ENCODE peak calls at places on chromosomes 3 and 15, in four cellular contexts. U, I, S and X are unnamed samples.

GRCh38 chr3:15633766-15634588 is 32.4 kb downstream of the BTD start:
- DNase-seq in U (no peak), I (no peak), S (no peak), X (no peak)

GRCh38 chr3:183527421-183527979 is 28.0 kb downstream of the KLHL6 start:
- DNase-seq in U (peak; percentile 57), I (no peak), S (no peak), X (no peak)

GRCh38 chr3:54719914-54720313 is 207.9 kb downstream of the LRTM1 start:
- DNase-seq in U (no peak), I (no peak), S (no peak), X (no peak)

GRCh38 chr15:54150255-54150654 is 172.0 kb downstream of the UNC13C start:
- DNase-seq in U (no peak), I (no peak), S (no peak), X (no peak)

GRCh38 chr3:45029661-45030060 is 3.6 kb downstream of the CLEC3B start:
- DNase-seq in U (no peak), I (no peak), S (no peak), X (no peak)

GRCh38 chr3:151460774-151461450 is at the start of gene IGSF10:
- DNase-seq in U (no peak), I (peak; percentile 55), S (no peak), X (no peak)

GRCh38 chr15:48090115-48090514 is 30.7 kb upstream of the SLC24A5 start:
- DNase-seq in U (no peak), I (no peak), S (no peak), X (no peak)

GRCh38 chr3:119514637-119515036 is 16.3 kb downstream of the TIMMDC1 start:
- DNase-seq in U (no peak), I (no peak), S (no peak), X (no peak)

GRCh38 chr15:27679621-27680521 is 419.2 kb downstream of the OCA2 start:
- DNase-seq in U (no peak), I (no peak), S (no peak), X (no peak)

GRCh38 chr15:88657326-88658069 is 18.7 kb downstream of the ISG20 start:
- DNase-seq in U (no peak), I (peak; percentile 49), S (no peak), X (no peak)

GRCh38 chr3:141499965-141500364 is 13.1 kb downstream of the RASA2 start:
- DNase-seq in U (no peak), I (no peak), S (no peak), X (no peak)

GRCh38 chr3:18153571-18154173 is 271.5 kb downstream of the SATB1 start:
- DNase-seq in U (no peak), I (no peak), S (peak; percentile 70), X (peak; percentile 4)

GRCh38 chr3:69791919-69792399 is 52.7 kb downstream of the MITF start:
- DNase-seq in U (no peak), I (no peak), S (peak; percentile 32), X (no peak)

GRCh38 chr3:71217640-71218222 is 365.8 kb downstream of the FOXP1 start:
- DNase-seq in U (no peak), I (no peak), S (no peak), X (no peak)

GRCh38 chr3:98557324-98558010 is 25.7 kb downstream of the GPR15 start:
- DNase-seq in U (no peak), I (no peak), S (no peak), X (no peak)

GRCh38 chr3:10770547-10770946 is 45.5 kb upstream of the SLC6A11 start:
- DNase-seq in U (no peak), I (no peak), S (no peak), X (no peak)

GRCh38 chr15:81008312-81008711 is 7.6 kb downstream of the TLNRD1 start:
- DNase-seq in U (no peak), I (no peak), S (no peak), X (no peak)

GRCh38 chr3:126398423-126399347 is 4.0 kb downstream of the CFAP100 start:
- DNase-seq in U (no peak), I (no peak), S (no peak), X (no peak)

GRCh38 chr3:27253391-27253790 is 115.8 kb downstream of the NEK10 start:
- DNase-seq in U (no peak), I (no peak), S (no peak), X (no peak)

GRCh38 chr3:138457863-138458735 is 23.7 kb downstream of the ESYT3 start:
- DNase-seq in U (no peak), I (no peak), S (no peak), X (no peak)

GRCh38 chr3:138812806-138813205 is 21.9 kb downstream of the PIK3CB start:
- DNase-seq in U (no peak), I (no peak), S (no peak), X (no peak)

GRCh38 chr3:68919000-68919399 is 13.3 kb downstream of the TAFA4 start:
- DNase-seq in U (no peak), I (no peak), S (no peak), X (no peak)

GRCh38 chr15:83380682-83381081 is 66.5 kb upstream of the SH3GL3 start:
- DNase-seq in U (no peak), I (no peak), S (peak; percentile 7), X (no peak)

GRCh38 chr3:100265016-100265415 is 4.2 kb downstream of the TBC1D23 start:
- DNase-seq in U (no peak), I (no peak), S (no peak), X (no peak)

GRCh38 chr15:70424937-70425411 is 327.3 kb upstream of the TLE3 start:
- DNase-seq in U (no peak), I (no peak), S (no peak), X (no peak)

GRCh38 chr15:92383528-92384326 is 10.0 kb upstream of the ST8SIA2 start:
- DNase-seq in U (no peak), I (no peak), S (no peak), X (no peak)

GRCh38 chr15:73286356-73286755 is 82.4 kb downstream of the HCN4 start:
- DNase-seq in U (no peak), I (no peak), S (no peak), X (no peak)

GRCh38 chr3:140176526-140176925 is 241.5 kb downstream of the CLSTN2 start:
- DNase-seq in U (no peak), I (no peak), S (peak; percentile 23), X (no peak)

DNA sequence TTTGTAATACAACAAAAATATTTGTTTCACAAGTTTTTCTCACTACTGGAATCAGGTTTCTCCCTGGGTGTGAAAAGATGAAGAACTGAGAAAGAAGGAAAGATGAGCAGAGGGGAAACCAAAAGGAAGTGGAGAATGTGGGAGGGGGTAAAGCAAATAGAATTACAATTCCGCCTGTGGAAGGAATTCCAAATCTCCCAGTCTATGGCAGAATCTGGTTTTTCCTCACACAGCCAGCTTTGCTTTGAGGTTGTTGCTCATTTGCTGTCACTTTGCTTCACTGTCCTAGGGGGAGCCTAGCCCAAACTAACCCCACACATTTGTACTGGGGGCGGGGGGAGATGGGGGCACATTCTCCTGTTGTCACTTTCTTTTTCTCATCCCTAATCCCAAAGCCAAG is 43.9 kb downstream of the RPL22L1 start:
- DNase-seq in U (no peak), I (no peak), S (no peak), X (no peak)
- TF ChIP-seq CTCF in U (no peak), I (no peak), S (no peak), X (no peak)

GRCh38 chr3:193060738-193061137 is 143.1 kb upstream of the MB21D2 start:
- DNase-seq in U (no peak), I (no peak), S (no peak), X (no peak)

GRCh38 chr3:193053031-193053430 is 135.4 kb upstream of the MB21D2 start:
- DNase-seq in U (no peak), I (no peak), S (no peak), X (no peak)

GRCh38 chr3:193057616-193058015 is 140.0 kb upstream of the MB21D2 start:
- DNase-seq in U (no peak), I (no peak), S (no peak), X (no peak)

GRCh38 chr3:193052294-193052693 is 134.6 kb upstream of the MB21D2 start:
- DNase-seq in U (no peak), I (no peak), S (no peak), X (no peak)

DNA sequence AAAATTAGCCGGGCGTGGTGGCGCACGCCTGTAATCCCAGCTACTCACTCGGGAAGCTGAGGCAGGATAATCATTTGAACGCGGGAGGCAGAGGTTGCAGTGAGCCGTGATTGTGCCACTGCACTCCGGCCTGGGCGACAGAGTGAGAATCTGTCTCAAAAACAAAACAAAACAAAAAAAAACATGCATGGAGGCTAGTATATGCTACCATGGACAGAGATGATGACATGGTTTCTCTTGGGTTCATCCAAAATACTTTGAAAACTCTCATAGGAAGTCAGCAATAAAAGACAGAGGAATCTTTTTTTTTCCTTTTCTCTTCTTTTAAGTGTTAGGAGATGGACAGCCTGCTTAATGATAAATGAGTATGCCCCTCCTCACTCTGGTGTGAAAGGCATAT is 137.7 kb upstream of the MB21D2 start:
- DNase-seq in U (no peak), I (no peak), S (no peak), X (no peak)
- H3K4me3 ChIP-seq in U (no peak overlapping the region), I (no peak overlapping the region), S (no peak overlapping the region), X (no peak overlapping the region)

DNA sequence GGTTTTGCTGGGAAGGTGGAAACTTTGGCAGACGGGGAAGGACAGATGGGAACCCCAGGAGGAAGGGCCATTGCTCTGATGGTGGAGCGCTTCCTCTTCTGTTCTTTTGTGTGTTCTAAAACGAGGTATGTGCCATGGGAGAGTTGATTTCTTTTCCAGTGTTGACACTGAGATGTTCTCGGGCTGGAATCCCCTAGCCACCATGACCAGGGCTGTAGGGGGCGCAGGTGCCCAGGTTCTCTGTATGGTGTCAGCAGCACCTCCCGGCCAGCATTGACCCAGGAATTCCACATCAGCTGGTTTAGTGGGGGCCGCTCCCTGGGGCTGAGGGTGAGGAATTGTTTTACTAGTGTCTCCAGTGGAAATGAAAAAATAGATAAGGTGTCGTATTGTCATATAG is 34.3 kb upstream of the ACAD9 start:
- DNase-seq in U (peak; percentile 20), I (no peak), S (no peak), X (no peak)
- TF ChIP-seq CTCF in U (no peak), I (no peak), S (peak; percentile 18), X (peak; percentile 20)

GRCh38 chr3:13296662-13297061 is 123.5 kb downstream of the NUP210 start:
- DNase-seq in U (no peak), I (no peak), S (no peak), X (no peak)

GRCh38 chr3:13303410-13303809 is 116.7 kb downstream of the NUP210 start:
- DNase-seq in U (no peak), I (no peak), S (no peak), X (no peak)

GRCh38 chr3:13301295-13301987 is 118.7 kb downstream of the NUP210 start:
- DNase-seq in U (no peak), I (no peak), S (peak; percentile 28), X (peak; percentile 63)

GRCh38 chr3:13299531-13300155 is 120.5 kb downstream of the NUP210 start:
- DNase-seq in U (no peak), I (no peak), S (no peak), X (no peak)

DNA sequence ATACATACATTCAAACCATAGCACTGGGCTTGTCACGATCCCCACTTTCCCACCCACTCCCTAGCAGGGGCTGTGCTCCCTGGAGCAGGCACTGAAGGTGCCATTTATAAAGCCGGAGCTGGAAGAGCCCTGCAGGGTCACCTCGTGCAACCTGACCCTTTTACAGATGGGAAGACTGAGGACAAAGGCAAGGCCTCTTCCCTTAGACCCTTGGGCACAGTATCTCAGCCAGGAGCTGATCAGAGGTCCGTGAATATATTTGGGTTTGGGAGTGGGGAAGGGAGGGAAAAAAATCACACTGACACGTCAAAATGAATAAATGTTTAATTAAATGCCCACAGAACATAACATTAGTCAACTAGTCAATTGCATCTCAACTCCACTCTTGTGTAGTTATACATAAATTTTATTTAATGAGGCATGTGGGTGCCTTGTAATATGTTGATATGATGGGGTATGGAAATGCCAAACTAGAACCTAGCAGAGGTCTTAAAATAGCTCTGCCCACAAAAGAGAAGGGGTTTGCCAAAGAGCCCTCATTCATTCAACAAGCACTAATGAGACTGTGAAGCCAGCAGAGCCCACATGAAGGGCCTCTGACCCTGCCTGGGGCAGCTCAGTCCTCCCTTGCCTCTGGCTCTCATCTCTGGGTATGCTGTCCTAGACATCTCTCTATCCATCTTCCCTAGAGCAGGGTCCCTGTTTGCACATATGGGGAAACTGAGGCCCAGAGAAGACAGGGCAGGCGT is 119.4 kb downstream of the NUP210 start:
- DNase-seq in U (no peak), I (no peak), S (no peak), X (no peak)
- H3K4me3 ChIP-seq in U (no peak overlapping the region), I (no peak overlapping the region), S (no peak overlapping the region), X (no peak overlapping the region)